ENCODE peak calls at places on chromosomes 12 and 14, in nine cellular contexts. A is HFFc6; C is NB4; V is WTC11; Y is activated naive CD4-positive, alpha-beta T cell; M is activated T-helper 1 cell treated with anti-CD3 and anti-CD28 coated beads, Interleukin-2, amount 50 U/mL, for 16 hours; O is hepatocyte; N is tibial artery; E is left kidney. Z is an unnamed sample.

GRCh38 chr12:53298154-53298553 is 1.3 kb upstream of the MYG1 start:
- DNase-seq in A (peak), C (peak), V (no peak), Y (no peak), M (no peak), O (no peak), N (no peak), E (no peak), Z (no peak)

GRCh38 chr12:131383741-131384543 is 326.9 kb upstream of the SFSWAP start:
- DNase-seq in A (no peak), C (no peak), V (no peak), Y (no peak), M (no peak), O (no peak), N (no peak), E (no peak), Z (no peak)

GRCh38 chr12:3681595-3681921 is 71.4 kb downstream of the CRACR2A start:
- DNase-seq in A (no peak), C (no peak), V (no peak), Y (no peak), M (no peak), O (no peak), N (no peak), E (no peak), Z (no peak)

GRCh38 chr12:29519585-29520182 is 22.2 kb upstream of the OVCH1 start:
- DNase-seq in A (peak), C (peak), V (no peak), Y (no peak), M (no peak), O (peak), N (no peak), E (peak), Z (no peak)

GRCh38 chr12:75976113-75976512 is 55.5 kb downstream of the PHLDA1 start:
- DNase-seq in A (no peak), C (no peak), V (no peak), Y (no peak), M (no peak), O (no peak), N (no peak), E (no peak), Z (no peak)

GRCh38 chr14:65686761-65687160 is 274.2 kb downstream of the FUT8 start:
- DNase-seq in A (no peak), C (no peak), V (no peak), Y (no peak), M (no peak), O (no peak), N (no peak), E (no peak), Z (no peak)

GRCh38 chr12:31523306-31523705 is 67.6 kb downstream of the DENND5B start:
- DNase-seq in A (no peak), C (no peak), V (no peak), Y (no peak), M (no peak), O (no peak), N (no peak), E (no peak), Z (no peak)

GRCh38 chr12:67621112-67621511 is 27.4 kb upstream of the DYRK2 start:
- DNase-seq in A (no peak), C (no peak), V (no peak), Y (no peak), M (no peak), O (no peak), N (no peak), E (no peak), Z (no peak)

GRCh38 chr12:22828059-22828458 is 203.1 kb downstream of the ETNK1 start:
- DNase-seq in A (no peak), C (no peak), V (no peak), Y (no peak), M (no peak), O (no peak), N (no peak), E (no peak), Z (no peak)

Z was measured in esophagus squamous epithelium.